ENCODE peak calls at places on chromosome 5, in eight cellular contexts. N is GM12865; X is astrocyte of the spinal cord; S is fibroblast of pulmonary artery; K is substantia nigra; F is activated T-helper 2 cell treated with anti-CD3 and anti-CD28 coated beads, Interferon-gamma antibody, Interleukin-2, Interleukin-4, amounts not matched to agents 10 μg/mL and 5 μg/mL and 100 μg/mL, durations not matched to agents 14 hours and 24 hours and 36 hours; A is HepG2; Y is stimulated activated CD8-positive, alpha-beta memory T cell treated with anti-CD3 and anti-CD28 coated beads, Interleukin-4, amount 100 ng/mL, for 1 hour. W is an unnamed sample.

GRCh38 chr5:96661101-96661840 is 905 bp upstream of the CAST start:
- DNase-seq in A (no peak), S (peak; percentile 49), F (peak; percentile 50), Y (peak; percentile 10), X (peak; percentile 77), K (no peak), N (peak; percentile 74), W (peak; percentile 63)

GRCh38 chr5:132661231-132662003 is 3.4 kb downstream of the IL13 start:
- DNase-seq in K (no peak), A (no peak), X (no peak), Y (no peak), S (peak; percentile 16), F (no peak), N (peak; percentile 63), W (no peak)

GRCh38 chr5:135028791-135029467 is 5.1 kb downstream of the PITX1 start:
- DNase-seq in Y (no peak), S (peak; percentile 2), N (no peak), X (no peak), K (no peak), A (no peak), F (no peak), W (no peak)

GRCh38 chr5:168404366-168404765 is 81.9 kb upstream of the RARS1 start:
- DNase-seq in X (peak; percentile 94), N (no peak), A (no peak), Y (no peak), S (peak; percentile 84), K (no peak), F (no peak), W (no peak)

GRCh38 chr5:81389015-81389414 is 4.9 kb downstream of the ACOT12 start:
- DNase-seq in F (no peak), X (no peak), A (no peak), Y (no peak), N (no peak), K (no peak), S (no peak), W (no peak)

GRCh38 chr5:175797521-175798038 is 73.8 kb upstream of the CPLX2 start:
- DNase-seq in K (no peak), X (no peak), N (no peak), Y (no peak), A (peak; percentile 40), F (no peak), S (no peak), W (no peak)

GRCh38 chr5:74384851-74385250 is 255.7 kb downstream of the ENC1 start:
- DNase-seq in N (no peak), K (no peak), X (peak; percentile 24), A (no peak), Y (no peak), F (no peak), S (no peak), W (no peak)

GRCh38 chr5:118371973-118372650 is 616.2 kb downstream of the DTWD2 start:
- DNase-seq in A (no peak), S (no peak), N (no peak), F (no peak), K (no peak), Y (no peak), X (peak; percentile 37), W (no peak)

GRCh38 chr5:38433160-38433861 is 123.1 kb downstream of the LIFR start:
- DNase-seq in K (no peak), Y (no peak), F (no peak), X (peak; percentile 95), N (no peak), A (no peak), S (peak; percentile 93), W (no peak)

GRCh38 chr5:179610109-179610902 is 13.2 kb downstream of the HNRNPH1 start:
- DNase-seq in X (no peak), F (no peak), A (no peak), N (no peak), S (no peak), Y (no peak), K (no peak), W (no peak)

GRCh38 chr5:57032151-57032551 is 80.2 kb upstream of the MIER3 start:
- DNase-seq in K (no peak), Y (no peak), F (no peak), S (no peak), N (no peak), X (no peak), A (peak; percentile 20), W (no peak)

GRCh38 chr5:75405296-75405695 is 68.3 kb downstream of the HMGCR start:
- DNase-seq in N (no peak), Y (no peak), A (no peak), S (no peak), F (no peak), X (no peak), K (no peak), W (no peak)

GRCh38 chr5:37786855-37787254 is 53.0 kb downstream of the GDNF start:
- DNase-seq in N (no peak), Y (no peak), S (peak; percentile 70), F (no peak), A (no peak), K (no peak), X (peak; percentile 70), W (no peak)

GRCh38 chr5:175746851-175747250 is 89.0 kb downstream of the HRH2 start:
- DNase-seq in K (no peak), S (peak; percentile 19), X (no peak), F (no peak), N (no peak), A (no peak), Y (no peak), W (no peak)

GRCh38 chr5:132378580-132378979 is 9.1 kb downstream of the SLC22A5 start:
- DNase-seq in X (no peak), S (no peak), A (no peak), Y (no peak), F (no peak), N (no peak), K (no peak), W (no peak)

GRCh38 chr5:126002222-126002897 is 420.8 kb upstream of the GRAMD2B start:
- DNase-seq in F (no peak), S (peak; percentile 97), X (peak; percentile 99), K (no peak), N (no peak), A (no peak), Y (no peak), W (no peak)

GRCh38 chr5:53343187-53343586 is 137.2 kb upstream of the FST start:
- DNase-seq in S (peak; percentile 96), N (no peak), X (peak; percentile 97), K (no peak), A (no peak), Y (no peak), F (no peak), W (no peak)

GRCh38 chr5:995318-995717 is 13.3 kb upstream of the NKD2 start:
- DNase-seq in X (no peak), N (no peak), K (no peak), F (no peak), Y (no peak), S (no peak), A (no peak), W (no peak)

GRCh38 chr5:158074992-158075769 is 216.2 kb upstream of the CLINT1 start:
- DNase-seq in K (no peak), N (peak; percentile 56), Y (peak; percentile 15), S (peak; percentile 80), X (peak; percentile 79), F (peak; percentile 18), A (peak; percentile 10), W (peak; percentile 46)

GRCh38 chr5:53934126-53934856 is 373.9 kb downstream of the NDUFS4 start:
- DNase-seq in X (peak; percentile 21), A (no peak), Y (no peak), K (no peak), N (no peak), F (no peak), S (peak; percentile 65), W (no peak)

GRCh38 chr5:128645582-128645981 is 107.5 kb upstream of the FBN2 start:
- DNase-seq in X (no peak), K (no peak), N (no peak), A (no peak), S (no peak), Y (no peak), F (no peak), W (no peak)

GRCh38 chr5:73545403-73545779 is 20.0 kb downstream of the ANKRA2 start:
- DNase-seq in S (no peak), X (no peak), Y (no peak), K (no peak), F (no peak), A (peak; percentile 66), N (no peak), W (no peak)

GRCh38 chr5:154712518-154713437 is 42.4 kb upstream of the LARP1 start:
- DNase-seq in K (no peak), A (no peak), S (no peak), X (no peak), F (no peak), N (no peak), Y (no peak), W (no peak)

GRCh38 chr5:103393131-103393754 is 134.7 kb downstream of the MACIR start:
- DNase-seq in X (peak; percentile 6), N (peak; percentile 22), F (no peak), A (no peak), S (peak; percentile 89), Y (no peak), K (no peak), W (no peak)

GRCh38 chr5:137370511-137371071 is 128.5 kb downstream of the SPOCK1 start:
- DNase-seq in A (no peak), N (no peak), X (no peak), F (no peak), Y (no peak), S (no peak), K (no peak), W (no peak)

GRCh38 chr5:27328480-27328879 is 290.1 kb upstream of the CDH9 start:
- DNase-seq in F (no peak), A (peak; percentile 2), K (no peak), Y (no peak), S (peak; percentile 88), X (peak; percentile 84), N (no peak), W (no peak)

GRCh38 chr5:158786390-158786789 is 313.3 kb downstream of the EBF1 start:
- DNase-seq in N (no peak), S (no peak), A (no peak), Y (no peak), K (no peak), X (no peak), F (no peak), W (no peak)

GRCh38 chr5:132999246-132999645 is 27.1 kb downstream of the ZCCHC10 start:
- DNase-seq in S (peak; percentile 13), A (no peak), X (no peak), K (no peak), Y (no peak), F (no peak), N (no peak), W (no peak)

GRCh38 chr5:172373680-172374079 is 80.6 kb downstream of the SH3PXD2B start:
- DNase-seq in K (no peak), X (no peak), Y (no peak), S (no peak), A (no peak), F (no peak), N (no peak), W (no peak)

GRCh38 chr5:60633336-60633735 is 66.6 kb downstream of the DEPDC1B start:
- DNase-seq in K (no peak), F (no peak), X (peak; percentile 86), A (no peak), N (no peak), Y (no peak), S (peak; percentile 85), W (no peak)

GRCh38 chr5:153402550-153402949 is 87.9 kb upstream of the GRIA1 start:
- DNase-seq in X (peak; percentile 43), N (no peak), Y (no peak), K (no peak), A (no peak), S (peak; percentile 10), F (no peak), W (no peak)

GRCh38 chr5:3200356-3200755 is 395.3 kb upstream of the IRX1 start:
- DNase-seq in S (no peak), A (no peak), N (no peak), Y (no peak), F (no peak), K (no peak), X (no peak), W (no peak)

W was measured in activated CD4-positive, alpha-beta memory T cell treated with anti-CD3 and anti-CD28 coated beads, Interleukin-2, amount 10 ng/mL, durations not matched to agents 7 days and 5 days.